ENCODE peak calls at places on chromosomes 7 and 10, in nine cellular contexts. V, B, I, D, E, U, T, R and A are unnamed samples.

GRCh38 chr7:10655031-10655430 is 318.6 kb upstream of the PHF14 start:
- DNase-seq in B (no peak), R (no peak), I (peak; percentile 12), D (no peak), U (no peak), V (no peak), E (no peak), T (no peak), A (no peak)

GRCh38 chr10:32893431-32893830 is 64.6 kb downstream of the ITGB1 start:
- DNase-seq in U (no peak), T (no peak), I (no peak), E (no peak), B (no peak), V (no peak), D (no peak), R (no peak), A (no peak)

GRCh38 chr10:92238586-92239098 is 52.2 kb downstream of the CPEB3 start:
- DNase-seq in I (peak; percentile 63), E (peak; percentile 43), R (peak; percentile 67), U (peak; percentile 50), D (peak; percentile 59), B (peak; percentile 38), T (peak; percentile 75), V (peak; percentile 34), A (peak; percentile 20)

GRCh38 chr7:157981778-157982177 is 605.8 kb downstream of the PTPRN2 start:
- DNase-seq in V (no peak), E (no peak), U (no peak), R (no peak), B (no peak), D (no peak), I (no peak), T (no peak), A (no peak)

GRCh38 chr7:44324204-44325126 is 929 bp downstream of the CAMK2B start:
- DNase-seq in B (no peak), D (no peak), R (no peak), I (no peak), V (no peak), E (no peak), T (no peak), U (no peak), A (no peak)

GRCh38 chr10:124296121-124296812 is 122.5 kb downstream of the OAT start:
- DNase-seq in D (no peak), V (no peak), B (no peak), U (no peak), I (peak; percentile 37), E (no peak), R (no peak), T (no peak), A (no peak)

GRCh38 chr10:71985542-71986250 is 21.5 kb downstream of the CHST3 start:
- DNase-seq in U (no peak), E (peak; percentile 69), B (peak; percentile 70), V (no peak), I (no peak), T (no peak), R (no peak), D (no peak), A (no peak)

GRCh38 chr10:83961620-83962019 is 177.7 kb upstream of the GHITM start:
- DNase-seq in T (no peak), V (no peak), U (no peak), I (no peak), R (no peak), E (no peak), B (no peak), D (no peak), A (no peak)

GRCh38 chr10:127485153-127485857 is 63.8 kb upstream of the NPS start:
- DNase-seq in B (no peak), T (no peak), D (peak; percentile 25), I (peak; percentile 57), E (peak; percentile 73), R (no peak), V (no peak), U (no peak), A (no peak)

GRCh38 chr10:26543567-26544306 is 105.6 kb downstream of the APBB1IP start:
- DNase-seq in D (no peak), U (no peak), V (no peak), B (no peak), E (no peak), I (no peak), R (no peak), T (no peak), A (no peak)

GRCh38 chr7:128939861-128940410 is 2.2 kb downstream of the IRF5 start:
- DNase-seq in B (no peak), E (no peak), D (no peak), R (no peak), U (no peak), T (no peak), V (no peak), I (no peak), A (peak; percentile 49)

GRCh38 chr10:62075414-62075813 is 173.9 kb downstream of the ARID5B start:
- DNase-seq in I (no peak), U (no peak), V (no peak), T (no peak), D (no peak), B (no peak), R (no peak), E (no peak), A (no peak)

GRCh38 chr10:55370021-55370420 is 569.0 kb upstream of the PCDH15 start:
- DNase-seq in U (no peak), D (no peak), B (no peak), I (peak; percentile 9), R (no peak), T (no peak), V (no peak), E (no peak), A (no peak)

GRCh38 chr7:36175872-36176271 is 22.8 kb downstream of the EEPD1 start:
- DNase-seq in R (peak; percentile 59), U (no peak), D (no peak), V (no peak), B (no peak), E (no peak), I (no peak), T (no peak), A (peak; percentile 89)

GRCh38 chr10:122178655-122179054 is 92.4 kb upstream of the BTBD16 start:
- DNase-seq in V (no peak), D (no peak), E (no peak), T (no peak), U (no peak), I (no peak), B (no peak), R (no peak), A (no peak)

GRCh38 chr7:105583061-105583460 is 1.8 kb upstream of the EFCAB10 start:
- DNase-seq in B (no peak), I (no peak), T (no peak), D (no peak), V (no peak), R (no peak), U (no peak), E (no peak), A (no peak)

GRCh38 chr7:105580022-105580740 is 1.1 kb downstream of the EFCAB10 start:
- DNase-seq in E (no peak), D (no peak), T (no peak), I (no peak), B (no peak), R (no peak), V (no peak), U (no peak), A (no peak)

GRCh38 chr7:105584165-105584564 is 2.9 kb upstream of the EFCAB10 start:
- DNase-seq in V (no peak), B (no peak), E (no peak), T (no peak), R (no peak), U (no peak), D (no peak), I (no peak), A (no peak)

GRCh38 chr7:105578496-105578895 is 2.8 kb downstream of the EFCAB10 start:
- DNase-seq in U (no peak), T (no peak), D (no peak), E (peak; percentile 6), R (no peak), V (no peak), B (no peak), I (no peak), A (no peak)

DNA sequence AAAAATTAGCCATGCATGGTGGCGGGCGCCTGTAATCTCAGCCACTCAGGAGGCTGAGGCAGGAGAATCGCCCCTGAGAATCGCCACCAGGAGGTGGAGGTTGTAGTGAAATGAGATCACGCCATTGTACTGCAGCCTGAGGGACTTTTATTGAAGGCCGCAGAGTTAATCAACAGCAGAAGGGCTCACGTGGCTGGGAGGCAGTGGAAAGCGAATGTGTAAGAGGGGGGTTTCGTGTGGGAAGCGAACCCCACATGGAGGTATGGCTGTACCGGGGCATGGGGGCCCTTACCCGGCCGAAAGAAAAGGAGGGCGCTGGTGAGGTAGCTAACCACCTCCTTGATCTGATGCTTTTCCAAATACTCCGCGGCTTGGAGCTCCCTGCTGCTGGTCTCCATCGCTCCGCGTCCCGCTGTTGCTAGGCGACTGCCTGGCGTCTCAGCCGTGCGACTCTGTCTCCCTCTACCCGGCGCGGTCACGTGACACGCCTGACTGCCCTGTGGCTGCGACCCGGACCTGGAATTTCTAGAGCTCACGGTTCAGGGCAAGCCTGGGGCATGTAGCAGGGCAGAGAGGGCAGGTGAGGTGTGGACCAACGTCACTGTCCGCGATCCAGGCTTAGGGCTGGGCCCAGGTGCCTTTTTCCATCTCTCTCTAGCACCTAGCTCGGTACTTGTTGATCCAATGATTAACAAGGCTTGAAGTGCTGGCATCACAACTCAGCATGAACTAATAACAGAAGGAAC is at the start of gene EFCAB10:
- DNase-seq in D (peak; percentile 68), V (peak; percentile 29), T (peak; percentile 26), R (peak; percentile 56), U (peak; percentile 70), I (peak; percentile 92), E (peak; percentile 38), B (no peak), A (no peak)
- H3K4me3 ChIP-seq in D (no peak within 1 kb of the TSS), V (no peak within 1 kb of the TSS), T (no peak within 1 kb of the TSS), R (no peak within 1 kb of the TSS), U (peak within 1 kb of the TSS; percentile 47), I (peak within 1 kb of the TSS; percentile 1), E (peak within 1 kb of the TSS; percentile 37), B (no peak within 1 kb of the TSS), A (no peak within 1 kb of the TSS)

GRCh38 chr7:2510130-2510776 is 9.3 kb upstream of the LFNG start:
- DNase-seq in B (no peak), V (no peak), T (peak; percentile 65), I (no peak), E (no peak), D (no peak), U (no peak), R (no peak), A (no peak)
- H3K27ac ChIP-seq in B (no peak overlapping the region), V (no peak overlapping the region), T (peak overlapping the region; percentile 85), I (no peak overlapping the region), E (no peak overlapping the region), D (no peak overlapping the region), U (peak overlapping the region; percentile 81), R (no peak overlapping the region), A (peak overlapping the region; percentile 81)

DNA sequence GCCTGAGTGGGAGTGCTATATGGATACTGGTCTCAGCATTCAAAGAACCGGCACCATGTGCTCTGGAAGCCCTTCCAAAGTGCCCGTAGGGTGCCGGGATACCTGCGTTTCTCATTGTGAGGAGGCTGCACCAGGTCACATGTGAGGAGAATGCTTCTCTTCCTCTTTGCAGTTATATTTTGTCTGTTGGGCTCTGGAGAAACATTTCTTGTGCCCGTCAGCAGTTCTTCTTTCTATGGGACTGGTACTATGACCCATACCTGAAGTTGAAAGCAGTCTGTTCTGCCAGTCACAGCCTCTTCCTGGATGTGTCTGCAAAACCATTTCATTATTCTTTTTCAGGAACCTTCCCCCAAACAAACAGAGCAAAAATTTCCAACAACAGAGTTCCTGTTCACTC is 465.0 kb downstream of the SUGCT start:
- DNase-seq in T (no peak), E (no peak), V (no peak), B (no peak), R (no peak), D (no peak), I (no peak), U (no peak), A (peak; percentile 66)
- H3K4me3 ChIP-seq in T (no peak overlapping the region), E (no peak overlapping the region), V (no peak overlapping the region), B (no peak overlapping the region), R (no peak overlapping the region), D (no peak overlapping the region), I (no peak overlapping the region), U (no peak overlapping the region), A (no peak overlapping the region)

GRCh38 chr10:78831001-78831400 is 237.8 kb upstream of the ZMIZ1 start:
- DNase-seq in B (no peak), U (no peak), E (no peak), I (no peak), V (no peak), R (no peak), T (no peak), D (no peak), A (no peak)
- H3K27ac ChIP-seq in B (no peak overlapping the region), U (no peak overlapping the region), E (no peak overlapping the region), I (no peak overlapping the region), V (no peak overlapping the region), R (no peak overlapping the region), T (no peak overlapping the region), D (no peak overlapping the region), A (no peak overlapping the region)